ENCODE peak calls at places on chromosomes 3 and 15, in five cellular contexts. J is HepG2, U is GM12892, N is IMR-90, R is breast epithelium. O is an unnamed sample.

GRCh38 chr15:95770191-95770590 is 560.3 kb upstream of the NR2F2 start:
- DNase-seq in J (no peak), U (no peak), N (peak; percentile 32), R (no peak), O (no peak)

GRCh38 chr3:108285176-108285575 is 11.2 kb upstream of the HHLA2 start:
- DNase-seq in J (no peak), U (no peak), N (no peak), R (no peak), O (no peak)

GRCh38 chr3:116129187-116129945 is 315.9 kb downstream of the LSAMP start:
- DNase-seq in J (no peak), U (no peak), N (no peak), R (no peak), O (no peak)

GRCh38 chr3:99875573-99875924 is 57.9 kb downstream of the CMSS1 start:
- DNase-seq in J (peak; percentile 39), U (no peak), N (peak; percentile 60), R (no peak), O (no peak)

GRCh38 chr3:43106293-43106628 is 382 bp upstream of the POMGNT2 start:
- DNase-seq in J (no peak), U (no peak), N (no peak), R (no peak), O (no peak)

GRCh38 chr3:33173103-33173502 is 45.5 kb downstream of the SUSD5 start:
- DNase-seq in J (no peak), U (no peak), N (no peak), R (no peak), O (no peak)

GRCh38 chr3:125039041-125039896 is 16.5 kb downstream of the HEG1 start:
- DNase-seq in J (no peak), U (no peak), N (no peak), R (no peak), O (no peak)

GRCh38 chr3:49238274-49239127 is 38.5 kb downstream of the C3orf62 start:
- DNase-seq in J (peak; percentile 88), U (no peak), N (peak; percentile 69), R (no peak), O (no peak)

GRCh38 chr3:126356373-126357298 is 572 bp downstream of the KLF15 start:
- DNase-seq in J (no peak), U (no peak), N (no peak), R (no peak), O (peak; percentile 41)

GRCh38 chr3:264394-265156 is 68.0 kb downstream of the CHL1 start:
- DNase-seq in J (peak; percentile 99), U (no peak), N (peak; percentile 97), R (no peak), O (peak; percentile 6)

GRCh38 chr15:56367156-56367555 is 1.9 kb downstream of the TEX9 start:
- DNase-seq in J (no peak), U (no peak), N (no peak), R (no peak), O (no peak)

GRCh38 chr3:165984589-165984988 is 147.4 kb upstream of the BCHE start:
- DNase-seq in J (no peak), U (no peak), N (no peak), R (no peak), O (no peak)

GRCh38 chr15:51366911-51367310 is 25.5 kb downstream of the GLDN start:
- DNase-seq in J (no peak), U (no peak), N (peak; percentile 52), R (no peak), O (peak; percentile 28)

GRCh38 chr3:155352900-155353490 is 59.5 kb upstream of the STRIT1 start:
- DNase-seq in J (peak; percentile 21), U (no peak), N (peak; percentile 21), R (no peak), O (no peak)

GRCh38 chr3:127137113-127137512 is 55.8 kb upstream of the PRR23E start:
- DNase-seq in J (no peak), U (no peak), N (no peak), R (no peak), O (no peak)

GRCh38 chr3:81452406-81452805 is 309.0 kb downstream of the GBE1 start:
- DNase-seq in J (no peak), U (no peak), N (no peak), R (no peak), O (no peak)

GRCh38 chr15:39253552-39253951 is 327.3 kb upstream of the THBS1 start:
- DNase-seq in J (no peak), U (no peak), N (no peak), R (no peak), O (no peak)

GRCh38 chr3:46537789-46538188 is 28.3 kb downstream of the LRRC2 start:
- DNase-seq in J (no peak), U (no peak), N (no peak), R (no peak), O (no peak)

GRCh38 chr3:133943639-133944131 is 48.0 kb upstream of the RAB6B start:
- DNase-seq in J (no peak), U (no peak), N (peak; percentile 98), R (no peak), O (peak; percentile 25)
- TF ChIP-seq POLR2A in J (no peak), U (no peak), N (no peak), R (no peak), O (no peak)

GRCh38 chr3:79094654-79095053 is 673.1 kb downstream of the ROBO1 start:
- DNase-seq in J (no peak), U (no peak), N (no peak), R (no peak), O (no peak)
- TF ChIP-seq POLR2A in J (no peak), U (no peak), N (no peak), R (no peak), O (no peak)

GRCh38 chr3:197029511-197030167 is at the start of gene MELTF:
- DNase-seq in J (peak; percentile 27), U (peak; percentile 99), N (peak; percentile 71), R (no peak), O (no peak)
- TF ChIP-seq POLR2A in J (peak; percentile 51), U (peak; percentile 75), N (no peak), R (no peak), O (no peak)

GRCh38 chr15:81023483-81024264 is 23.0 kb downstream of the TLNRD1 start:
- DNase-seq in J (no peak), U (peak; percentile 29), N (peak; percentile 66), R (no peak), O (no peak)
- TF ChIP-seq POLR2A in J (no peak), U (peak; percentile 52), N (no peak), R (no peak), O (no peak)

GRCh38 chr3:183375337-183375736 is 53.1 kb downstream of the MCF2L2 start:
- DNase-seq in J (no peak), U (no peak), N (peak; percentile 47), R (no peak), O (no peak)
- TF ChIP-seq POLR2A in J (no peak), U (no peak), N (no peak), R (no peak), O (no peak)